ENCODE peak calls at places on chromosomes 12 and 14, in five cellular contexts. I, J, F, C and D are unnamed samples.

GRCh38 chr12:51009038-51009437 is 17.1 kb downstream of the SLC11A2 start:
- DNase-seq in J (no peak), C (peak), F (no peak), I (no peak), D (no peak)

GRCh38 chr12:2008677-2009076 is 4.4 kb upstream of the DCP1B start:
- DNase-seq in F (no peak), C (no peak), I (no peak), J (no peak), D (no peak)

GRCh38 chr12:15276088-15276698 is 46.1 kb upstream of the PTPRO start:
- DNase-seq in F (peak), C (no peak), I (peak), J (peak), D (peak)

GRCh38 chr12:124390442-124391116 is 95.7 kb downstream of the RFLNA start:
- DNase-seq in I (no peak), F (no peak), C (no peak), J (peak), D (peak)

GRCh38 chr12:132109741-132110140 is 34.4 kb downstream of the DDX51 start:
- DNase-seq in C (no peak), F (no peak), I (no peak), J (peak), D (no peak)

GRCh38 chr14:94821705-94822104 is 51.8 kb upstream of the GSC start:
- DNase-seq in J (no peak), C (no peak), F (no peak), I (no peak), D (no peak)

GRCh38 chr14:69154779-69155178 is 1.9 kb upstream of the DCAF5 start:
- DNase-seq in F (peak), J (no peak), I (peak), C (no peak), D (no peak)

GRCh38 chr14:56585461-56586084 is 6.0 kb downstream of the TMEM260 start:
- DNase-seq in I (no peak), C (no peak), F (no peak), J (no peak), D (no peak)

GRCh38 chr12:119096429-119097202 is 82.1 kb upstream of the HSPB8 start:
- DNase-seq in C (no peak), J (no peak), F (no peak), I (peak), D (no peak)

GRCh38 chr14:64792231-64792630 is 87.5 kb downstream of the SPTB start:
- DNase-seq in C (no peak), J (no peak), I (peak), F (no peak), D (no peak)

GRCh38 chr14:96627811-96628775 is 125.9 kb downstream of the PAPOLA start:
- DNase-seq in F (no peak), C (no peak), I (no peak), J (no peak), D (no peak)

GRCh38 chr12:58034311-58034710 is 92.9 kb downstream of the ATP23 start:
- DNase-seq in C (no peak), F (no peak), J (no peak), I (no peak), D (no peak)

GRCh38 chr14:97827746-97828145 is 1030.6 kb downstream of the VRK1 start:
- DNase-seq in C (no peak), J (no peak), I (no peak), F (no peak), D (no peak)

GRCh38 chr14:101501858-101502615 is 59.3 kb upstream of the DIO3 start:
- DNase-seq in J (no peak), I (no peak), C (no peak), F (no peak), D (no peak)

GRCh38 chr12:62934799-62935674 is at the start of gene PPM1H:
- DNase-seq in F (peak), J (no peak), C (peak), I (peak), D (peak)

GRCh38 chr12:109264095-109264942 is 44.8 kb downstream of the FOXN4 start:
- DNase-seq in J (peak), C (peak), F (peak), I (peak), D (peak)

GRCh38 chr12:127809236-127809635 is 457.7 kb upstream of the TMEM132C start:
- DNase-seq in C (no peak), I (no peak), J (no peak), F (no peak), D (no peak)

GRCh38 chr12:12327802-12328201 is 22.2 kb downstream of the MANSC1 start:
- DNase-seq in I (peak), F (no peak), J (no peak), C (no peak), D (peak)

GRCh38 chr12:116130431-116130830 is 147.1 kb downstream of the MED13L start:
- DNase-seq in J (no peak), I (no peak), F (no peak), C (no peak), D (no peak)

GRCh38 chr14:101817511-101818001 is 56.0 kb downstream of the PPP2R5C start:
- DNase-seq in J (no peak), C (no peak), I (no peak), F (no peak), D (no peak)

GRCh38 chr14:51116682-51117081 is 21.8 kb upstream of the TRIM9 start:
- DNase-seq in C (no peak), F (no peak), I (no peak), J (no peak), D (no peak)

GRCh38 chr12:39619660-39620433 is at the start of gene ABCD2:
- DNase-seq in F (peak), I (peak), C (peak), J (peak), D (peak)
- TF ChIP-seq CTCF in F (no peak), I (peak), C (no peak), J (peak), D (no peak)

DNA sequence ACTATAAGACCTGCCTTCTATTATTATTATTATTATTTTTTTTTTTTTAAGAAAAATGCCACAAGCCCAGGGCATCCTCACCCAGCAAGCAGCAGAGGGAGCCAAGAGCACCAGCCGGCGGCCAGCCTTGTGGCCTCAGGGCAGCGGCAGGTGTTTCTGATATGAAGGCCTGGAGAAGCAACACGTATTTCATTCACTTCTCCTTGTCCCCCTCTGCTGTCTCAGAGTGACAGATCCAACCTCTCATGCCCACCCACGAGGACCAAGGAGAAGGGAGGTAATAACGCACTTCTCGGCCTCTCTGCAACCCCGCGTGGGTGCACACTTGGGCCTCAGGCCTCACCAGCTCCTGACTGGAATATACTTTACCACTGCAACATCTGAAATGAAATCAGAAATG is 25.4 kb downstream of the CDC42BPB start:
- DNase-seq in J (no peak), F (peak), I (peak), C (no peak), D (peak)
- TF ChIP-seq CTCF in J (no peak), F (peak), I (peak), C (no peak), D (peak)

GRCh38 chr12:98136544-98136943 is 378.8 kb upstream of the TMPO start:
- DNase-seq in J (no peak), I (no peak), C (no peak), F (no peak), D (no peak)

DNA sequence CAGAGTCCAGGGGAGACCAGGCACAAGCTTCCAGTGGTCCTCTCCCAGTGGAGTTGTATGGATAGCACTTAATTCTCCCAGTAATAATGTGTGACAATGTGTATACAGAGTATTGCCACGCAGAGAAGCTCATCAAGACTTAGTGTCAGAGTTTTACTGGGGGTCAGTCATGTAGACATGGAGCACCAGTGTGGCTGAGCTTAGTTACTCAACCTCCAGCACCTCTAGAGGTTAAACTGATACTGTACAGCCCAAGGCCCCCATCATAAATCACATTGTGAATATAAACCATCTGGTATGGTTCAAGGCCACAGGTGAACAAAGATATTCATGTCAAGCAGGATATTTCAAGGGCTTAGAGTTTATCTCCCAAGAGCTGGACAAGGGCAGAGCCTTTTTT is 378.1 kb upstream of the TMPO start:
- DNase-seq in J (no peak), C (no peak), F (peak), I (no peak), D (no peak)
- TF ChIP-seq CTCF in J (no peak), C (no peak), F (no peak), I (no peak), D (no peak)

GRCh38 chr14:34867199-34867598 is 8.0 kb downstream of the BAZ1A start:
- DNase-seq in J (no peak), F (no peak), C (no peak), I (peak), D (no peak)

GRCh38 chr14:34863844-34864243 is 11.3 kb downstream of the BAZ1A start:
- DNase-seq in J (no peak), I (no peak), C (no peak), F (no peak), D (no peak)

GRCh38 chr14:34865889-34866574 is 9.1 kb downstream of the BAZ1A start:
- DNase-seq in I (no peak), F (no peak), C (no peak), J (no peak), D (no peak)
- TF ChIP-seq CTCF in I (no peak), F (no peak), C (no peak), J (no peak), D (no peak)

GRCh38 chr12:75042125-75042524 is 167.5 kb downstream of the KCNC2 start:
- DNase-seq in J (no peak), F (no peak), I (no peak), C (no peak), D (no peak)
- TF ChIP-seq CTCF in J (no peak), F (no peak), I (no peak), C (no peak), D (no peak)

DNA sequence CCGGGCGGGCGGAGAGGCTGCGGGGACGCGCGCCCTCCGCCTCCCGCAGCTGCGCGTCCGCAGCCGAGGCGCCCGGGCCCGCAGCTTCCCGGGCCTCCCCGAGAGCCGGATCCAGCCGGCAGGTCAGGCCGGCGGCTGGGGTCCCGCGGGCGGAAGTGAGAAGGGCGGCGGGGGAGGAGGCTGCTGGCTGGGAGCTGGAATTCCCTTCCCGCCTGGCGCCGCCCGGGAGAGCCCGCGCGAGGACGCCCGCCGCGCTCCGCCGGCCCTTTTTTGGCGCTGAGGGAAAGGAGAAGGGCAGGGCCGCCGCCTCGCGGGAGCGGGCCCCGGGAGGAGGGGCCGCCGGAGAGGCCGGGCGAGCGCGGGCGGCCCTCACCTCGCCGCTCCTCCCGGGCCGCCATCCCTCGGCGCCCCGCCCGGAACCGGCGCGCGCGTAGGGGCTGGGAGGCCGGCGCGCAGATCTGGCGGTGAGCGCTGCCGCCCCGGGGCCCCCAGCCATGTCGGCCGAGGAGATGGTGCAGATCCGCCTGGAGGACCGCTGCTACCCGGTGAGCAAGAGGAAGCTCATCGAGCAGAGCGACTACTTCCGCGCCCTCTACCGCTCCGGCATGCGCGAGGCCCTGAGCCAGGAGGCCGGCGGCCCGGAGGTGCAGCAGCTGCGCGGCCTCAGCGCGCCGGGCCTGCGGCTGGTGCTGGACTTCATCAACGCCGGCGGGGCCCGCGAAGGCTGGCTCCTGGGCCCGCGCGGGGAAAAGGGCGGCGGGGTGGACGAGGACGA is at the start of the genes KLHL42 and MANSC4:
- DNase-seq in C (peak), F (peak), I (peak), J (peak), D (peak)
- TF ChIP-seq CTCF in C (no peak), F (no peak), I (no peak), J (no peak), D (no peak)

GRCh38 chr14:60332869-60333268 is 83.8 kb downstream of the PPM1A start:
- DNase-seq in C (no peak), F (no peak), J (no peak), I (no peak), D (no peak)

GRCh38 chr14:60331201-60332045 is 82.4 kb downstream of the PPM1A start:
- DNase-seq in J (peak), I (peak), C (peak), F (peak), D (peak)

GRCh38 chr14:60327447-60328331 is 78.7 kb downstream of the PPM1A start:
- DNase-seq in I (no peak), C (peak), F (peak), J (no peak), D (peak)

GRCh38 chr14:60328588-60328987 is 79.6 kb downstream of the PPM1A start:
- DNase-seq in J (no peak), F (peak), C (no peak), I (no peak), D (no peak)

DNA sequence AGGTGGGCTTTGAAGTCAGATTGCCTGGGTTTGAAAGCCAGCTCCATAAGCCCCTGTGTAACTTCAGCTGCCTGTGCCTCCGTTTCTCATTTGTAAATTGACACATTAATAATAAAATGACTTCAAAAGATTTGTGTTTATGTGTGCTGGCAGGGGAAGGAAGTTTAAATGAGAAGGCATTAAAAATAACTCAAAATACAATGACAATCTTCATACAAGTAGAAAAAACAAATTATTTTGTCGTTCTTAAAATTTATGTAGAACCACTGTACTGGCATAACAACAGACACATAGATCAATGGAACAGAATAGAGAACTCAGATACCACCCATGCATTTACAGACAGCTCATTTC is 83.0 kb downstream of the PPM1A start:
- DNase-seq in F (no peak), C (no peak), I (no peak), J (no peak), D (no peak)
- TF ChIP-seq CTCF in F (no peak), C (no peak), I (no peak), J (no peak), D (peak)

DNA sequence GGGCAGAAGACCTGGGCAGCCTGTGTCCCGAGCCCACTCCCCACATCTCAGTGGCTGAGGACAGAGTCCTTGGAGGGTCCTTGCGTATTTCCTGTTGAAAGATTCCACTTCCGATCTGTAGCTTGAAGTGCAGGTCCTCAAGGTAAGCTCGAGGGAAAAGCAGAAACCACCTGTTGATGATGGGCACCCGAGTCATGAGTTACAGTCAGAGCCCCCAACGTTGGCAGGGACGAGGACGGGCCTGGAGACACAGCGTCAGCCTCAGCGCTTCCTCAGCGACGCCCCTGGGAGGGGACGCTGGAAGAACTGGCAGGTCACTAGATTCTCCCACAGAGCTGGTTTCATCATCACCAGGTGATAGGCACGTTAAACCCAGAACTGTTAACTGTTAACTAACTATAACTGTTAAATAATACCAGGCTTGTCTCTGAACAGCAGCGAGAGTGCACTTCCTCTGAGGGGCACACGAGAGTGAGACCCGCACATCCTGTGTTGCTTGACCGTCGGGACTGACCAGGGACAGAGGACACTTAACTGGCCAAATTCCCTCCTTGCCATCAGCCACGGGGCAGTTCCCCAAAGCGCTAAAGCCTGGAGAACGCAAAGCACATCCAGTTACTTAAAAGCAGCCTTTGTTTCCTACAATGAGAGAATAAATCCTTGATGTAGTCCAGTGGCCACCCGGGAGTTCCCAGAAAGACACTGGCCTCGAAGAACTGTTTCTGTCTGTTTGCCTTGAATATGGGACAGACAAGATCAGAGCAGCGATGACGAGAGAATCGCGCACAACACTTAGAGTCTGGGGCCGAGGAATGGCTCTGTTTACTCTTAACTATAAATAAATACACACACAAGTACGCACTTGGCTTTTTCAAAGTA is 102.0 kb downstream of the TNFAIP2 start:
- DNase-seq in C (no peak), I (no peak), J (no peak), F (no peak), D (no peak)
- TF ChIP-seq CTCF in C (no peak), I (no peak), J (no peak), F (no peak), D (no peak)